ENCODE peak calls at places on chromosomes 5 and 9, in five cellular contexts. Z is colonic mucosa, N is pancreas, G is MM.1S, C is keratinocyte. S is an unnamed sample.

GRCh38 chr9:22913026-22913425 is 466.4 kb downstream of the DMRTA1 start:
- DNase-seq in C (no peak), G (no peak), Z (no peak), N (no peak), S (no peak)

GRCh38 chr5:10332301-10332700 is 21.2 kb upstream of the MARCHF6 start:
- DNase-seq in Z (peak; percentile 14), N (no peak), G (no peak), C (no peak), S (no peak)

GRCh38 chr5:93582677-93583524 is at the start of gene NR2F1:
- DNase-seq in Z (peak; percentile 66), C (no peak), G (peak; percentile 31), N (peak; percentile 67), S (no peak)

GRCh38 chr5:58317009-58317408 is 142.9 kb downstream of the PLK2 start:
- DNase-seq in C (no peak), G (no peak), N (no peak), Z (no peak), S (no peak)

GRCh38 chr9:84758817-84759216 is 89.3 kb downstream of the NTRK2 start:
- DNase-seq in N (no peak), Z (no peak), C (no peak), G (no peak), S (no peak)

GRCh38 chr5:109695005-109695926 is 5.5 kb downstream of the MAN2A1 start:
- DNase-seq in Z (no peak), N (no peak), C (no peak), G (peak; percentile 71), S (peak; percentile 46)

GRCh38 chr9:118058227-118058626 is 354.0 kb downstream of the TLR4 start:
- DNase-seq in C (no peak), Z (no peak), N (no peak), G (no peak), S (no peak)

GRCh38 chr5:133944263-133945230 is 23.9 kb downstream of the C5orf15 start:
- DNase-seq in N (peak; percentile 51), Z (peak; percentile 35), G (peak; percentile 65), C (no peak), S (no peak)

GRCh38 chr5:66993448-66993847 is 203.2 kb downstream of the CD180 start:
- DNase-seq in N (no peak), C (no peak), G (no peak), Z (no peak), S (no peak)

GRCh38 chr9:72753261-72753893 is 199.5 kb downstream of the ALDH1A1 start:
- DNase-seq in Z (no peak), G (no peak), N (no peak), C (no peak), S (no peak)

GRCh38 chr5:148730272-148730954 is 76.1 kb upstream of the HTR4 start:
- DNase-seq in Z (no peak), N (no peak), G (no peak), C (no peak), S (no peak)

GRCh38 chr9:116088396-116088795 is 65.2 kb upstream of the PAPPA start:
- DNase-seq in G (no peak), C (no peak), N (no peak), Z (no peak), S (no peak)

GRCh38 chr5:116600876-116601275 is 26.3 kb upstream of the SEMA6A start:
- DNase-seq in G (no peak), C (no peak), N (no peak), Z (no peak), S (no peak)

DNA sequence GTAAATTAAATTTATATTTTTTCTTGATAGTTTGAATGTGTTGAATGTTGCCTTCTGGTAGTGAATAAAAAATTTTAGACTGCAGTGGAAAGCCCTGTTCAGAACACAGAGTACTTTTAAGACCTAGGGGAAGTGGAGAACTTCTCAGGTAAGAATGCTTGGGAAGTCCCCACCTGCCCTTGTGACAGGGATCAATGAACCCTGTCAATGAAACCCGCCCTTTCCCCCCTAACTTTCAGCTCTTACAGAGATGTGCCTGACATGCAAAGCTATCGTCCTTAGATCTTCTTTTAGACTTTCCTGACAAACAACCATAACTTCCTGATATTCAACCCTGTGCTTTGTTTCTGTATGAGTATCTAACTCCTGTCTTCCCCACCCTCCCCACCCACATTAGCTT is 562.7 kb downstream of the TLE4 start:
- DNase-seq in N (no peak), C (no peak), Z (no peak), G (no peak), S (peak; percentile 34)
- TF ChIP-seq CTCF in N (no peak), C (no peak), Z (no peak), G (no peak), S (no peak)

GRCh38 chr5:164394686-164395187 is 889.3 kb downstream of the MAT2B start:
- DNase-seq in G (no peak), N (no peak), C (no peak), Z (no peak), S (no peak)
- H3K4me3 ChIP-seq in G (no peak overlapping the region), N (no peak overlapping the region), C (no peak overlapping the region), Z (no peak overlapping the region), S (no peak overlapping the region)

GRCh38 chr5:159157552-159157951 is 51.8 kb downstream of the RNF145 start:
- DNase-seq in Z (no peak), N (no peak), G (no peak), C (no peak), S (no peak)

GRCh38 chr5:159166416-159166815 is 42.9 kb downstream of the RNF145 start:
- DNase-seq in G (no peak), C (no peak), N (no peak), Z (no peak), S (no peak)

GRCh38 chr5:159163700-159164044 is 45.7 kb downstream of the RNF145 start:
- DNase-seq in C (no peak), Z (no peak), N (no peak), G (no peak), S (no peak)

GRCh38 chr5:159161361-159162214 is 47.8 kb downstream of the RNF145 start:
- DNase-seq in Z (no peak), G (no peak), N (no peak), C (no peak), S (no peak)

DNA sequence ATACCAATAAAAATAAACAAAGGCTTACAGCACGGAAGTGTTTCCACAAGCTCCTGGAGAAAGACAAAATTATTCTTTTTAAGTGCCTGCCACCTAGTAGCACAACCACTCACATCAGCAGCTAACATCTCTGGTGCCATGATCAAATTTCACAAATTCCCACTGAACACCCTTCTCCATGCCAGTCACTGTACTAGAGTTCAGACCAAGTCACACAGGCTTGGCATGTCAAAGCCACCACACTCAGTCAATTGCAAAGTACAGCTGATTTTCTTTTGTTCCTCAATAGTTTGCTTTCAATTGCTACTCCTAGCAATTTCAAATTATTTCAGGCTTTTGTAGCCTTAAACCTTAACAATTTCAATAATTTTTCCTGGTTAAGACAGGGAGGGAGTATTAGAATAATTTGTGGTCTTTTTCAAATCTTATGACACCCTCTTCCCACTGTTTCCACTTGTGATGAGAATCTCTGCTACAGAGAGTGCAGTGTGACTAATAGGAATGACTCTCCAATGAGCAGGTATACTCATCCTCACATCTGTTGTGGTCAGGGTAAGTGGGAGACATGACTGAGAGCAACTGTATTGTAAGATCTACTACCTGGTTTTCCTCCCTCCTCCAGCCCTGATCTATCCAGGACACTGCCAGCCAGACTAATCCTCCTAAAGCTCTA is 46.2 kb downstream of the RNF145 start:
- DNase-seq in N (no peak), Z (no peak), C (no peak), G (no peak), S (no peak)
- H3K36me3 ChIP-seq in N (peaks cover 8% of the 10 kb centered on the region), Z (peaks cover 6% of the 10 kb centered on the region), C (peaks cover 5% of the 10 kb centered on the region), G (peaks cover 9% of the 10 kb centered on the region), S (peaks cover 5% of the 10 kb centered on the region)

DNA sequence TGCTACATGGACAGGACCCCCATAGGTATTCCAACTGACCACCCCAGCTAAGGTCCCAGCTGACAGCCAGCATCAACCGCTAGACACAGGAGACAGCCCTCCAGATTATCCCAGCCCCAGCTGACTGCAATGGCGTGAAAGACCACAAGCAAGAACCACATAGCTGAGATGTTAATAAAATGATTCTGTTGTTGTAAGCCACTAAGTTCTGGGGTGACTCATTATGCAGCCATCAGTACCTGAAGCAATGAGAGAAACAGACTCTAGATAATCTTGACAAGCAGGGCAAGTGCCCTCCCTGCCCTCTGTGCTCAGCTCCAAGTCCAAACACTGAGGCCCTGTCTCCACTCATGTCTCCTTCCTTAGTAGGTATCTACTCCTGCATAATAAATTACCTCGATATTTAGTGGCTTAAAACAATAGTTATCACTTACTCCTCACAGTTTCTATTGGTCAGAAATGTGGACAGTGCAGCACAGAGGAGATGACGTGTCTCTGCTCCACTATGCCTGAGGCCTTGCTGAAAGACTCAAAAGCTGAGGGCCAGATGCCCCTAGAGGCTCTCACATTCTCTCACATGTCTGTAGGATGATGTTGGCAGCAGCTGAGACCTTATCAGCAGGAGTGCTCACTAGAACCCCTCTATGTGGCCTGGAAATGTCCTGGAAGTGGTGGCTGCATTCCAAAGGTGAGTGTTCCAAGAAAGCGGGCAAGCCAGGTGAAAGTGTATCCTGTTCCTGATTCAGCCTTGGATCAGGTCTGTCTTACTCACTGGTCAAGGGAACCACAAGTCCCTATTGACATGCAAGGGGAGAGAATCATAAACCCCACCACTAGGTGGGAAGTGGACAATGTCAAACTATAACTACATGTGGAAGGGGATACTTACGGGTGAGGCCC is 2.5 kb downstream of the MGAT1 start:
- DNase-seq in Z (peak; percentile 16), G (no peak), C (peak; percentile 79), N (no peak), S (no peak)
- TF ChIP-seq CTCF in Z (no peak), G (peak; percentile 16), C (no peak), N (no peak), S (no peak)

GRCh38 chr9:20226345-20226744 is 396.0 kb downstream of the MLLT3 start:
- DNase-seq in Z (no peak), N (no peak), C (no peak), G (no peak), S (no peak)

GRCh38 chr9:20228096-20228495 is 394.2 kb downstream of the MLLT3 start:
- DNase-seq in N (no peak), Z (no peak), G (no peak), C (no peak), S (no peak)

GRCh38 chr9:20224756-20225155 is 397.5 kb downstream of the MLLT3 start:
- DNase-seq in N (no peak), Z (no peak), G (no peak), C (no peak), S (no peak)

GRCh38 chr9:20227166-20227874 is 395.0 kb downstream of the MLLT3 start:
- DNase-seq in N (no peak), C (no peak), G (no peak), Z (no peak), S (no peak)

GRCh38 chr9:20225841-20226240 is 396.5 kb downstream of the MLLT3 start:
- DNase-seq in G (no peak), Z (no peak), C (no peak), N (no peak), S (no peak)
- H3K4me3 ChIP-seq in G (no peak overlapping the region), Z (no peak overlapping the region), C (peak overlapping the region; percentile 4), N (no peak overlapping the region), S (no peak overlapping the region)

GRCh38 chr5:177479774-177480173 is 6.3 kb upstream of the DBN1 start:
- DNase-seq in N (no peak), Z (no peak), C (no peak), G (no peak), S (no peak)

GRCh38 chr5:177475563-177476427 is 2.4 kb upstream of the DBN1 start:
- DNase-seq in N (no peak), C (no peak), Z (no peak), G (no peak), S (no peak)

GRCh38 chr5:177476531-177477233 is 3.2 kb upstream of the DBN1 start:
- DNase-seq in Z (no peak), C (no peak), N (no peak), G (no peak), S (no peak)

GRCh38 chr5:177477701-177478477 is 4.5 kb upstream of the DBN1 start:
- DNase-seq in N (no peak), G (no peak), Z (no peak), C (no peak), S (no peak)

GRCh38 chr5:177478711-177479646 is 5.5 kb upstream of the DBN1 start:
- DNase-seq in N (no peak), G (no peak), Z (peak; percentile 71), C (no peak), S (no peak)
- H3K36me3 ChIP-seq in N (no peaks in the 10 kb centered on the region), G (no peaks in the 10 kb centered on the region), Z (no peaks in the 10 kb centered on the region), C (peaks cover 10% of the 10 kb centered on the region), S (no peaks in the 10 kb centered on the region)